ENCODE peak calls at places on chromosomes 16 and 17, in six cellular contexts. Y is ELR; V is stimulated activated CD8-positive, alpha-beta memory T cell treated with anti-CD3 and anti-CD28 coated beads, Interleukin-4, amount 100 ng/mL, for 24 hours; R is caudate nucleus; A is brain microvascular endothelial cell; B is type B pancreatic cell. M is an unnamed sample.

GRCh38 chr17:39921323-39921722 is 2.9 kb upstream of the GSDMB start:
- DNase-seq in Y (no peak), V (no peak), R (no peak), A (no peak), B (no peak), M (no peak)

GRCh38 chr16:84438971-84439696 is 65.3 kb downstream of the MEAK7 start:
- DNase-seq in Y (no peak), V (no peak), R (no peak), A (no peak), B (no peak), M (no peak)

GRCh38 chr16:19757026-19757425 is 39.0 kb downstream of the IQCK start:
- DNase-seq in Y (peak; percentile 13), V (no peak), R (no peak), A (peak; percentile 19), B (no peak), M (no peak)

GRCh38 chr17:65556014-65556909 is 5.2 kb downstream of the AXIN2 start:
- DNase-seq in Y (peak; percentile 79), V (peak; percentile 84), R (peak; percentile 45), A (peak; percentile 52), B (peak; percentile 90), M (peak; percentile 78)

GRCh38 chr17:21495281-21495680 is 119.1 kb downstream of the KCNJ12 start:
- DNase-seq in Y (no peak), V (no peak), R (no peak), A (no peak), B (no peak), M (no peak)

GRCh38 chr16:5854027-5854426 is 756.4 kb upstream of the EEF2KMT start:
- DNase-seq in Y (no peak), V (no peak), R (no peak), A (no peak), B (no peak), M (no peak)

GRCh38 chr17:10646393-10646990 is 10.6 kb downstream of the MYH3 start:
- DNase-seq in Y (peak; percentile 70), V (peak; percentile 58), R (peak; percentile 13), A (peak; percentile 67), B (no peak), M (peak; percentile 59)

GRCh38 chr16:83356266-83356665 is 451.5 kb upstream of the HSBP1 start:
- DNase-seq in Y (peak; percentile 83), V (no peak), R (peak; percentile 34), A (peak; percentile 60), B (no peak), M (peak; percentile 67)

GRCh38 chr17:50533720-50534148 is 1.2 kb downstream of the EPN3 start:
- DNase-seq in Y (peak; percentile 28), V (no peak), R (no peak), A (peak; percentile 9), B (no peak), M (peak; percentile 54)

GRCh38 chr17:77451271-77451893 is 310.6 kb downstream of the SEC14L1 start:
- DNase-seq in Y (peak; percentile 76), V (peak; percentile 63), R (peak; percentile 75), A (peak; percentile 49), B (peak; percentile 87), M (no peak)

GRCh38 chr16:2767140-2767731 is 9.8 kb downstream of the ELOB start:
- DNase-seq in Y (no peak), V (no peak), R (no peak), A (no peak), B (no peak), M (no peak)

GRCh38 chr17:59893617-59894100 is 738 bp downstream of the RPS6KB1 start:
- DNase-seq in Y (peak; percentile 51), V (no peak), R (no peak), A (peak; percentile 7), B (no peak), M (peak; percentile 39)

GRCh38 chr16:30032083-30032819 is 1.2 kb upstream of the TLCD3B start:
- DNase-seq in Y (peak; percentile 75), V (peak; percentile 46), R (peak; percentile 10), A (peak; percentile 49), B (no peak), M (peak; percentile 78)

GRCh38 chr17:65123757-65124675 is 13.2 kb upstream of the RGS9 start:
- DNase-seq in Y (peak; percentile 77), V (no peak), R (no peak), A (no peak), B (no peak), M (no peak)

GRCh38 chr17:48546924-48547838 is 2.3 kb upstream of the HOXB2 start:
- DNase-seq in Y (no peak), V (no peak), R (no peak), A (no peak), B (no peak), M (no peak)

GRCh38 chr16:2457946-2458345 is 2.0 kb upstream of the TEDC2 start:
- DNase-seq in Y (no peak), V (no peak), R (no peak), A (no peak), B (no peak), M (no peak)

GRCh38 chr16:2934450-2934849 is 22.7 kb downstream of the FLYWCH1 start:
- DNase-seq in Y (no peak), V (no peak), R (no peak), A (no peak), B (no peak), M (no peak)

GRCh38 chr17:3003401-3004149 is 59.8 kb downstream of the OR1D5 start:
- DNase-seq in Y (no peak), V (no peak), R (no peak), A (no peak), B (no peak), M (no peak)

GRCh38 chr17:5565808-5566207 is 18.5 kb downstream of the NLRP1 start:
- DNase-seq in Y (no peak), V (no peak), R (no peak), A (no peak), B (no peak), M (no peak)

GRCh38 chr17:80832266-80832676 is 159.4 kb upstream of the CHMP6 start:
- DNase-seq in Y (peak; percentile 85), V (no peak), R (no peak), A (peak; percentile 57), B (no peak), M (peak; percentile 74)

M was measured in ACHN.